ENCODE peak calls at places on chromosomes 5 and 9, in four cellular contexts. V is cardiac fibroblast, Z is suprapubic skin, H is AG04450. Q is an unnamed sample.

GRCh38 chr9:972512-973294 is 3.8 kb upstream of the DMRT3 start:
- DNase-seq in Z (no peak), H (no peak), V (no peak), Q (peak)

GRCh38 chr9:118569151-118569550 is 800.1 kb downstream of the BRINP1 start:
- DNase-seq in Z (no peak), H (no peak), V (no peak), Q (no peak)

GRCh38 chr5:163968651-163969050 is 463.2 kb downstream of the MAT2B start:
- DNase-seq in Z (no peak), V (no peak), H (no peak), Q (no peak)

GRCh38 chr5:45355189-45355992 is 340.8 kb downstream of the HCN1 start:
- DNase-seq in H (no peak), Z (no peak), V (no peak), Q (no peak)

GRCh38 chr5:132526290-132526973 is 16.9 kb downstream of the IL5 start:
- DNase-seq in Z (no peak), H (no peak), V (peak), Q (no peak)

GRCh38 chr5:137743031-137743640 is 7.2 kb upstream of the KLHL3 start:
- DNase-seq in H (no peak), V (peak), Z (no peak), Q (no peak)

GRCh38 chr5:163563880-163564279 is 58.5 kb downstream of the MAT2B start:
- DNase-seq in Z (no peak), H (no peak), V (no peak), Q (no peak)

GRCh38 chr9:138048184-138048583 is 170.6 kb downstream of the CACNA1B start:
- DNase-seq in V (no peak), H (no peak), Z (peak), Q (peak)

GRCh38 chr5:140324041-140324833 is 21.3 kb upstream of the PFDN1 start:
- DNase-seq in V (peak), H (no peak), Z (no peak), Q (no peak)

GRCh38 chr9:104842698-104843097 is 78.8 kb downstream of the NIPSNAP3B start:
- DNase-seq in Z (no peak), V (no peak), H (no peak), Q (no peak)

GRCh38 chr9:89690334-89690912 is 85.6 kb downstream of the GADD45G start:
- DNase-seq in Z (no peak), H (no peak), V (no peak), Q (no peak)

GRCh38 chr5:116709082-116709481 is 134.5 kb upstream of the SEMA6A start:
- DNase-seq in Z (no peak), H (no peak), V (no peak), Q (no peak)

GRCh38 chr5:85500869-85501268 is 1116.2 kb upstream of the EDIL3 start:
- DNase-seq in Z (no peak), H (no peak), V (no peak), Q (no peak)

GRCh38 chr9:76704601-76705204 is 59.5 kb upstream of the PCA3 start:
- DNase-seq in Z (no peak), V (peak), H (peak), Q (no peak)

DNA sequence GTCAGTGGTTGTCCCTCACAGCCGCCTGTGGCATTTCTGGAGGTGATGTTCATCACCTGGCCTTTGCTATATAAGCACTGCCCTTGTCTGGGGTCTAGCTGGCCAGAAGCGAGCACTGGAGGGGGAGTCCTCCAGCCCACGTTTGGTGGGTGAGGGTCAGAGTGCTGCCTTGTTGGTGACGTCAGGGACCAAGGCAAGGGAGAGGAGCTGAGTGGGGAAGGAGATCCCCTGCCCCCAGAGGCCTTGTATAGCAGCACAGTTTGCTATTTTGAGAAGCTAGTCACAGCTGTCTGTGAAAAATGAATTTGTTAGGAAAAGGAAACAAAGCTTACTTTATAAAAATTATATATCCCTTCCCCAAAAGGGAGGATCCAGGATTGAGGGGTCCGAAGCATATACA is 49.8 kb downstream of the SYK start:
- DNase-seq in H (no peak), Z (no peak), V (no peak), Q (no peak)
- TF ChIP-seq CTCF in H (no peak), Z (no peak), V (no peak), Q (no peak)

GRCh38 chr5:97726106-97726505 is 543.1 kb upstream of the RIOK2 start:
- DNase-seq in V (peak), Z (no peak), H (no peak), Q (no peak)

GRCh38 chr5:97729938-97730337 is 546.9 kb upstream of the RIOK2 start:
- DNase-seq in Z (no peak), V (no peak), H (no peak), Q (no peak)

DNA sequence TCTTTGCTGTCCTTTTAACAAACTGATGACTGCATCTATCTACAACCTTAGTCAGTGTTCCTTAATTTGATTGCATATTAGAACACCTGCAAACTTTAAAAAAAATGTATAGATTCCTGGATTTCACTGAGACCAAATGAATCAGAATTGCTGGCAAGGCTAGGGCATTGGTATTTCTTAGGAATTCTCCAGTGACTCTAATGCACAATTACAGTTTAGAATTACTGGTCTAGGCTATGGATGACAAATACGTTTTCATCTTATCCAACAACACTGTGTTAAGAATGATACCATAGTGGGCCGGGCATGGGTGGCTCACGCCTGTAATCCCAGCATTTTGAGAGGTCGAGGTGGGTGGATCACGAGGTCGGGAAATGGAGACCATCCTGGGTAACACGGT is 545.9 kb upstream of the RIOK2 start:
- DNase-seq in H (no peak), Z (no peak), V (peak), Q (no peak)
- TF ChIP-seq CTCF in H (no peak), Z (no peak), V (no peak), Q (no peak)

GRCh38 chr5:172661536-172661935 is 20.5 kb downstream of the NEURL1B start:
- DNase-seq in H (no peak), V (no peak), Z (no peak), Q (no peak)

GRCh38 chr5:172659570-172659908 is 18.5 kb downstream of the NEURL1B start:
- DNase-seq in H (no peak), Z (no peak), V (no peak), Q (no peak)

GRCh38 chr5:172660974-172661373 is 19.9 kb downstream of the NEURL1B start:
- DNase-seq in Z (no peak), V (no peak), H (no peak), Q (no peak)

GRCh38 chr5:172658869-172659513 is 17.9 kb downstream of the NEURL1B start:
- DNase-seq in Z (no peak), V (no peak), H (no peak), Q (no peak)

DNA sequence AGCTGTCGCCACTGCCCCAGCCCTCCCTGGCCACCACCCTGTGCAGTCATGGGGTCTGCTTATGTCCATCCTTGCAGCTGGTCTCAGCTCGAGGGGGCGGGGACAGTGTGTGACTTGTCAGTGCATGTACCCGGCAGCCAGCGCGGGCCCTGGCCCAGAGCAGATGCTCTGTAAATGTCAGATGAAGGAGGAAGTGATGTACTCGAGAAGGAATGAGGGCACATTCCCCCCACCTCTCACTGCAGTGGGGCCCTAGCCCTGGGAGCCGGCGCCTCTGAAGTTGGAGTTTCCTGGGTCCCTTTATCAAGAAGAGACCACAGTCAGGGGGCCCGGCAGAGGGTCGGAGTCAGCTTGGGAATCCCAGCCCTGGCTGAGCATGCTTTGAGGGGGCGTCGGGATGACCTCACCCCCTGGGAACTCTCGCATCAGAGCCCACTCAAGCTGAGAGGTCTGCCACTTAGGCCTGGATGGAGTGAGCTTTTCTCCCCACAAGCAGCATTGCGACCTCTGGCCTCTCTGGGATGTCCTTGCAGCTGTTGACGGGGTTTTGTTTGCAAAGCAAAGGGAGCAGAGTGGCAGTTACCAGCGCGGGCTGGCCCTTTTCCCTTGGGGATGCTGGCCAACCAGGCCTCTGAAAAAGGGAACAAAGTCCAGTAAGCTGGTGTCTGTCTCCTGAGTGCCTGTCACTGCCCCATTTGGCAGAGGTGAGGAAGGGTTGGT is 19.0 kb downstream of the NEURL1B start:
- DNase-seq in H (peak), Z (no peak), V (peak), Q (peak)
- TF ChIP-seq CTCF in H (no peak), Z (no peak), V (no peak), Q (no peak)

GRCh38 chr9:37066139-37066725 is 32.2 kb upstream of the PAX5 start:
- DNase-seq in V (no peak), H (no peak), Z (no peak), Q (no peak)
- TF ChIP-seq CTCF in V (no peak), H (no peak), Z (no peak), Q (no peak)

GRCh38 chr5:36073595-36074216 is 7.0 kb upstream of the UGT3A2 start:
- DNase-seq in H (no peak), Z (no peak), V (peak), Q (no peak)

GRCh38 chr5:36079200-36079761 is 12.6 kb upstream of the UGT3A2 start:
- DNase-seq in V (peak), Z (no peak), H (peak), Q (no peak)

GRCh38 chr5:36078430-36078829 is 11.7 kb upstream of the UGT3A2 start:
- DNase-seq in H (no peak), Z (no peak), V (no peak), Q (no peak)
- TF ChIP-seq CTCF in H (no peak), Z (no peak), V (no peak), Q (no peak)

GRCh38 chr9:72365525-72366256 is 683 bp upstream of the ZFAND5 start:
- DNase-seq in H (peak), V (peak), Z (peak), Q (peak)
- TF ChIP-seq CTCF in H (peak), V (peak), Z (no peak), Q (peak)